ENCODE peak calls at places on chromosomes 6 and 20, in five cellular contexts. One of them, this sample, is unnamed.

GRCh38 chr20:62066339-62066982 is 780 bp upstream of the TAF4 start:
- DNase-seq in IMR-90: no peak
- DNase-seq in H1: peak
- DNase-seq in neuronal stem cell: peak
- DNase-seq in mesenchymal stem cell: peak
- DNase-seq in this sample: peak

GRCh38 chr6:44058617-44059358 is 68.5 kb downstream of the MRPL14 start:
- DNase-seq in IMR-90: peak
- DNase-seq in H1: no peak
- DNase-seq in neuronal stem cell: no peak
- DNase-seq in mesenchymal stem cell: peak
- DNase-seq in this sample: peak

GRCh38 chr6:111358454-111358853 is 124.6 kb downstream of the REV3L start:
- DNase-seq in IMR-90: peak
- DNase-seq in H1: no peak
- DNase-seq in neuronal stem cell: no peak
- DNase-seq in mesenchymal stem cell: no peak
- DNase-seq in this sample: no peak

GRCh38 chr6:157989541-157990289 is 8.1 kb downstream of the SYNJ2 start:
- DNase-seq in IMR-90: peak
- DNase-seq in H1: no peak
- DNase-seq in neuronal stem cell: no peak
- DNase-seq in mesenchymal stem cell: peak
- DNase-seq in this sample: no peak

GRCh38 chr6:150143521-150144293 is 863 bp downstream of the PPP1R14C start:
- DNase-seq in IMR-90: no peak
- DNase-seq in H1: no peak
- DNase-seq in neuronal stem cell: peak
- DNase-seq in mesenchymal stem cell: no peak
- DNase-seq in this sample: no peak

GRCh38 chr6:96735332-96735731 is 101.9 kb downstream of the GPR63 start:
- DNase-seq in IMR-90: no peak
- DNase-seq in H1: no peak
- DNase-seq in neuronal stem cell: no peak
- DNase-seq in mesenchymal stem cell: no peak
- DNase-seq in this sample: no peak

GRCh38 chr6:89197141-89197540 is 20.0 kb downstream of the GABRR1 start:
- DNase-seq in IMR-90: no peak
- DNase-seq in H1: no peak
- DNase-seq in neuronal stem cell: no peak
- DNase-seq in mesenchymal stem cell: no peak
- DNase-seq in this sample: no peak

GRCh38 chr6:121482004-121482693 is 46.7 kb downstream of the GJA1 start:
- DNase-seq in IMR-90: peak
- DNase-seq in H1: no peak
- DNase-seq in neuronal stem cell: no peak
- DNase-seq in mesenchymal stem cell: peak
- DNase-seq in this sample: peak

GRCh38 chr6:110216140-110216539 is 35.9 kb downstream of the CDC40 start:
- DNase-seq in IMR-90: no peak
- DNase-seq in H1: no peak
- DNase-seq in neuronal stem cell: no peak
- DNase-seq in mesenchymal stem cell: no peak
- DNase-seq in this sample: no peak

DNA sequence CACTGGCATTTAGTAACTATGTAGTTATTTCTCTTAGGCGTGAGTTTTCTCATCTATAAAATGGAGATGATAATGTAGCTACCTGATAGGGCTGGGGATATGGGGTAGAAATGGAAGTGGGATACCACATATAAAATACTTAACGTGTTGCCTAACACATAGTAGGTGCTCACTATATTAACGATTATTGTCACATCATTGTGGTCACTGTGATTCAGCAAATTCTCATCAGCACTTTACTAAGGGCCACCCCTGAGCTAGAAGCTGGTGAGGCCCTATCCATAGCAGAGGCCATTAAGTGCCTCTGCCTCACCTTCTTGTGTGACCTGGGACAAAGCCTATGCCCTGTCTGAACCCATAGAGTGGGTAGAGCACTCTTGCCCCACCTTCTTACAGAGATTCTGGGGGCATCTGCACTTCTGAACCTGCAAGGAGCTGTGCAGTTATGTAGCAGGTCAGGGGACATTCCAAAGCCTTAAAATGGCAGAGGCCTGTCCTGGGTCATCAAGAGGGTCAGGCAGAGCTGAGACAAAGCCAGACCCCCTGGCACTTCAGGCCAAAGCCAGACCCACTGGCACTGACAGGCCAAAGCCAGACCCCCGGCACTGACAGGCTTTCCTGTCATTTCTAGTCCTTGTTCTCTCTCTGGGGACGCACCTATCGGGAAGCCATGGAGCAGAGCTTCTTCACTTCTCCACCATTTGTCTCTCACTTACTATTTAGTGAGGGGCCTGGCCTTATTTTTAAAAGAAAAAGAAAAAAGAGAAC is 7.0 kb upstream of the RIMS4 start:
- DNase-seq in IMR-90: no peak
- DNase-seq in H1: no peak
- DNase-seq in neuronal stem cell: no peak
- DNase-seq in mesenchymal stem cell: no peak
- DNase-seq in this sample: no peak
- H2BK15ac ChIP-seq in IMR-90: no peak
- H2BK15ac ChIP-seq in H1: no peak
- H2BK15ac ChIP-seq in neuronal stem cell: no peak
- H2BK15ac ChIP-seq in mesenchymal stem cell: no peak
- H2BK15ac ChIP-seq in this sample: no peak

DNA sequence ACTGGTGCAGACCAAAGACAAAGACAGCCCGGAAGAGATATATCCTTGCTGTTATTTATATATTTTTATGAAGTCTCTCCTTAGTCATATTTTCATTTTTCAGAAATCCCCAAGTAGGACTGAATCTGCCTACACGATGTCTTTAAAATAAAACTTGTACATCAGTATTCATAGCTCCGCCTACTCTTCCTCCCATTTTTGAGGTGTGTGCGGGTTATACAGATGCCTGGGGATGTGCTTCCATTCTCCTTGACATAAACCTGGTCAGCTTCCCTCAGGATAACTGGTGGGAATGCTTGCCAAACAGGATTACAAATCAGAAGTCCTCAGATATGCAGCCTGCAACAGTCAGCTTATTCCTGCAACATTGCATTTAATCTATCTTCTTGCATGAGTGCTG is 264.2 kb downstream of the PHACTR1 start:
- DNase-seq in IMR-90: no peak
- DNase-seq in H1: no peak
- DNase-seq in neuronal stem cell: no peak
- DNase-seq in mesenchymal stem cell: no peak
- DNase-seq in this sample: no peak
- H3K4me3 ChIP-seq in IMR-90: no peak
- H3K4me3 ChIP-seq in H1: no peak
- H3K4me3 ChIP-seq in neuronal stem cell: no peak
- H3K4me3 ChIP-seq in mesenchymal stem cell: no peak
- H3K4me3 ChIP-seq in this sample: no peak

DNA sequence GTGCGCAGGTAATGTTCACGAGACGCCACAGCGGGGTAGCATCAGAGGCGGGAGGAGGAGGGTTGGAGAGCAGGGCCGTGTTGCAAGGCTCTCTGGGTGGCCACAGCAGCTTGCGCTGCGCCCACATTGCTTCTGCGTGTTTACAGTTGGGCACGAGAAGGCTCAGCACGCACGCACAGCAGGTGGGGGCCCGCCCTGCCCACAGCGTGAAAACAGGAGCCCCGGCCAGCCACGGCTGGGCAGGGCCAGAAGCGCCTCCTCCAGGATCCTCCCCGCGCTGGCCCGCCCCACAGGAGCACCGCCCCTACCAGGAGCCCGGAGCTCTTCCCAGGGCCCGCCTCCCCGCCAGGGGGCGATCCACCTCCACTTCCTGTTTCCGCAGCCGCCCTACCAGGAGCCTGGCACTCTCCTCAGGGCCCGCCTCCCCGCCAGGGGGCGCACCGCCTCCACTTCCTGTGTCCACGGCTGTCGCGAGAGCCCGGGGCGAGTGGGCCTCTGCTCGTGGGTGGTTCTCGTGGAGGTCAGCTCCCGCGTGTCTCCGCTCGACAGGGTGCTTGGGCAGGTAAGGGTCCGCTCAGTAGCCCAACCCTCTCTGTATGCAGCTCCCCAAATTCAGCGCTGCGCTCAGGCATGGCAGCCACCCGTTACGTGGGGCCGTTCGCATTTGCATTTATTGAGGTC is at the start of gene FAM50B:
- DNase-seq in IMR-90: peak
- DNase-seq in H1: peak
- DNase-seq in neuronal stem cell: peak
- DNase-seq in mesenchymal stem cell: peak
- DNase-seq in this sample: peak
- H3K9ac ChIP-seq in IMR-90: peak
- H3K9ac ChIP-seq in H1: peak
- H3K9ac ChIP-seq in neuronal stem cell: peak
- H3K9ac ChIP-seq in mesenchymal stem cell: peak
- H3K9ac ChIP-seq in this sample: peak

GRCh38 chr20:45771182-45771759 is 20.4 kb downstream of the WFDC3 start:
- DNase-seq in IMR-90: peak
- DNase-seq in H1: peak
- DNase-seq in neuronal stem cell: peak
- DNase-seq in mesenchymal stem cell: peak
- DNase-seq in this sample: peak
- H2BK15ac ChIP-seq in IMR-90: peak
- H2BK15ac ChIP-seq in H1: peak
- H2BK15ac ChIP-seq in neuronal stem cell: peak
- H2BK15ac ChIP-seq in mesenchymal stem cell: peak
- H2BK15ac ChIP-seq in this sample: no peak